ENCODE peak calls at places on chromosomes 3 and 15, in nine cellular contexts. M, N, A, S, L, U, D, Q and B are unnamed samples.

GRCh38 chr3:142940000-142940399 is 23.5 kb downstream of the PAQR9 start:
- DNase-seq in L (no peak), D (no peak), M (no peak), Q (no peak), U (no peak), S (no peak), N (no peak), A (no peak), B (no peak)

GRCh38 chr3:17740703-17741102 is 1.7 kb downstream of the TBC1D5 start:
- DNase-seq in Q (no peak), M (no peak), N (no peak), D (peak), U (no peak), S (peak), L (no peak), A (no peak), B (no peak)

GRCh38 chr3:16807441-16807840 is 77.3 kb upstream of the PLCL2 start:
- DNase-seq in M (no peak), L (no peak), Q (no peak), S (peak), D (no peak), A (no peak), U (no peak), N (no peak), B (no peak)

GRCh38 chr3:157452097-157452496 is 15.4 kb downstream of the PTX3 start:
- DNase-seq in U (no peak), M (no peak), Q (no peak), L (no peak), A (no peak), S (peak), N (no peak), D (no peak), B (no peak)

GRCh38 chr3:129878355-129878754 is 15.2 kb downstream of the TMCC1 start:
- DNase-seq in S (no peak), D (no peak), Q (no peak), U (no peak), M (no peak), L (no peak), N (no peak), A (no peak), B (no peak)

GRCh38 chr3:165078293-165078692 is at the start of gene SI:
- DNase-seq in U (no peak), N (no peak), M (no peak), L (no peak), D (no peak), S (no peak), A (no peak), Q (no peak), B (no peak)

GRCh38 chr3:146142757-146143156 is 18.2 kb downstream of the PLOD2 start:
- DNase-seq in L (no peak), A (no peak), N (no peak), D (peak), Q (no peak), M (no peak), S (peak), U (no peak), B (no peak)

GRCh38 chr3:182309120-182309519 is 484.2 kb upstream of the ATP11B start:
- DNase-seq in U (no peak), D (no peak), M (no peak), Q (no peak), L (no peak), N (no peak), A (no peak), S (no peak), B (no peak)

GRCh38 chr15:60328852-60329443 is 68.8 kb downstream of the ANXA2 start:
- DNase-seq in N (no peak), D (no peak), L (peak), U (no peak), Q (peak), A (no peak), S (peak), M (no peak), B (no peak)

GRCh38 chr3:184481924-184482671 is 79.5 kb upstream of the EPHB3 start:
- DNase-seq in N (no peak), Q (no peak), U (no peak), L (no peak), M (no peak), S (no peak), D (no peak), A (no peak), B (no peak)

GRCh38 chr3:168249048-168249538 is 153.4 kb upstream of the GOLIM4 start:
- DNase-seq in A (no peak), N (no peak), D (peak), L (no peak), U (no peak), S (peak), M (no peak), Q (no peak), B (no peak)

GRCh38 chr15:55357774-55358173 is 38.8 kb downstream of the PIGB start:
- DNase-seq in Q (no peak), U (no peak), L (no peak), S (peak), A (no peak), D (peak), M (no peak), N (no peak), B (no peak)

GRCh38 chr3:24608701-24609387 is 114.2 kb upstream of the THRB start:
- DNase-seq in A (no peak), Q (no peak), N (no peak), S (no peak), M (no peak), D (no peak), U (no peak), L (no peak), B (no peak)

GRCh38 chr15:25866251-25866650 is 3.1 kb upstream of the ATP10A start:
- DNase-seq in Q (no peak), N (no peak), M (no peak), S (no peak), L (no peak), D (no peak), U (no peak), A (no peak), B (no peak)

GRCh38 chr3:184730924-184731323 is 19.1 kb upstream of the MAGEF1 start:
- DNase-seq in L (no peak), Q (no peak), M (no peak), A (no peak), N (no peak), U (no peak), D (no peak), S (no peak), B (no peak)

GRCh38 chr15:93265046-93265658 is 176.1 kb upstream of the RGMA start:
- DNase-seq in D (no peak), Q (no peak), M (no peak), U (no peak), A (peak), S (no peak), L (no peak), N (no peak), B (no peak)

GRCh38 chr3:114615535-114616064 is 321.8 kb downstream of the TIGIT start:
- DNase-seq in L (no peak), A (no peak), N (no peak), Q (no peak), S (no peak), M (no peak), D (no peak), U (no peak), B (no peak)

GRCh38 chr3:168030488-168031054 is 65.2 kb downstream of the GOLIM4 start:
- DNase-seq in A (no peak), L (no peak), U (no peak), S (no peak), M (no peak), N (no peak), Q (no peak), D (no peak), B (no peak)

GRCh38 chr3:13705702-13706280 is 156.9 kb downstream of the FBLN2 start:
- DNase-seq in S (no peak), M (no peak), A (peak), Q (no peak), L (no peak), U (no peak), N (no peak), D (no peak), B (no peak)

GRCh38 chr3:29447946-29448632 is 167.2 kb downstream of the RBMS3 start:
- DNase-seq in U (no peak), D (no peak), L (no peak), N (no peak), A (no peak), Q (no peak), S (no peak), M (no peak), B (no peak)

GRCh38 chr15:74500401-74500800 is 39.4 kb upstream of the UBL7 start:
- DNase-seq in U (no peak), N (no peak), D (no peak), Q (no peak), A (no peak), S (no peak), L (no peak), M (no peak), B (no peak)

GRCh38 chr3:31680072-31680870 is 147.5 kb downstream of the STT3B start:
- DNase-seq in M (no peak), N (no peak), U (no peak), S (no peak), L (no peak), Q (no peak), D (no peak), A (no peak), B (no peak)

GRCh38 chr3:174051191-174051590 is 653.6 kb downstream of the NLGN1 start:
- DNase-seq in M (no peak), U (no peak), S (no peak), D (no peak), L (no peak), A (no peak), N (no peak), Q (no peak), B (no peak)

GRCh38 chr3:24508423-24508839 is 13.8 kb upstream of the THRB start:
- DNase-seq in A (no peak), N (no peak), M (no peak), S (peak), D (no peak), U (no peak), L (no peak), Q (no peak), B (no peak)

GRCh38 chr15:68176601-68177000 is 28.5 kb downstream of the CALML4 start:
- DNase-seq in M (no peak), D (no peak), L (no peak), N (no peak), A (no peak), Q (no peak), S (no peak), U (no peak), B (no peak)

GRCh38 chr3:152842423-152842822 is 7.5 kb downstream of the P2RY1 start:
- DNase-seq in U (no peak), N (no peak), S (no peak), A (no peak), Q (no peak), M (no peak), L (no peak), D (no peak), B (no peak)

GRCh38 chr3:129611446-129611800 is 4.9 kb upstream of the PLXND1 start:
- DNase-seq in M (no peak), A (no peak), U (no peak), N (no peak), S (no peak), D (no peak), Q (no peak), L (no peak), B (no peak)

GRCh38 chr3:71026634-71027578 is 556.6 kb downstream of the FOXP1 start:
- DNase-seq in D (no peak), Q (no peak), A (no peak), U (no peak), N (no peak), M (no peak), L (no peak), S (no peak), B (no peak)

GRCh38 chr15:79339588-79340314 is 28.8 kb downstream of the TMED3 start:
- DNase-seq in Q (no peak), U (no peak), L (peak), N (no peak), A (no peak), M (no peak), S (peak), D (peak), B (peak)

GRCh38 chr3:41989518-41989917 is 27.6 kb upstream of the ULK4 start:
- DNase-seq in N (no peak), U (no peak), M (no peak), L (no peak), D (no peak), S (no peak), A (no peak), Q (no peak), B (no peak)

GRCh38 chr3:58293516-58293915 is 12.5 kb upstream of the RPP14 start:
- DNase-seq in Q (no peak), U (no peak), D (no peak), A (no peak), M (no peak), L (no peak), N (no peak), S (no peak), B (no peak)